ENCODE peak calls at places on chromosome 15, in nine cellular contexts. C is CD8-positive, alpha-beta T cell; P is K562; D is DND-41; Q is WERI-Rb-1; L is transverse colon; I is uterus; M is esophagus muscularis mucosa; F is tibial nerve. W is an unnamed sample.
A peak's percentile ranks its signal among the peaks of the same experiment; 100 is the strongest.

GRCh38 chr15:67515557-67515956 is 5.4 kb upstream of the C15orf61 start:
- DNase-seq in I (no peak), D (no peak), Q (no peak), L (no peak), F (no peak), P (no peak), C (no peak), M (no peak), W (no peak)

GRCh38 chr15:74830868-74831267 is 4.4 kb downstream of the CPLX3 start:
- DNase-seq in Q (no peak), F (no peak), L (no peak), C (no peak), P (no peak), I (no peak), D (no peak), M (no peak), W (no peak)

GRCh38 chr15:75864213-75865059 is 21.2 kb downstream of the UBE2Q2 start:
- DNase-seq in M (no peak), L (no peak), F (no peak), P (no peak), Q (no peak), I (no peak), D (no peak), C (no peak), W (no peak)

GRCh38 chr15:76206325-76206976 is 104.8 kb downstream of the ETFA start:
- DNase-seq in C (no peak), D (no peak), Q (no peak), F (peak; percentile 32), L (peak; percentile 62), M (no peak), P (no peak), I (peak; percentile 56), W (no peak)

GRCh38 chr15:56533741-56534416 is 68.9 kb upstream of the MNS1 start:
- DNase-seq in M (no peak), C (no peak), Q (no peak), P (no peak), F (no peak), D (peak; percentile 16), L (no peak), I (no peak), W (no peak)

GRCh38 chr15:73125219-73125618 is 73.0 kb downstream of the NEO1 start:
- DNase-seq in D (no peak), L (no peak), I (no peak), M (no peak), Q (no peak), C (no peak), F (no peak), P (no peak), W (no peak)

GRCh38 chr15:43516801-43517353 is 531 bp upstream of the MAP1A start:
- DNase-seq in I (no peak), Q (no peak), D (no peak), P (peak; percentile 20), F (no peak), L (no peak), C (peak; percentile 19), M (no peak), W (no peak)

GRCh38 chr15:43440721-43441281 is 52.2 kb downstream of the TP53BP1 start:
- DNase-seq in L (peak; percentile 7), M (no peak), Q (peak; percentile 35), C (no peak), P (peak; percentile 87), F (peak; percentile 59), D (peak; percentile 42), I (peak; percentile 28), W (peak; percentile 14)

GRCh38 chr15:64134322-64134829 is 17.2 kb upstream of the SNX22 start:
- DNase-seq in L (no peak), F (no peak), M (no peak), P (no peak), I (no peak), D (no peak), C (no peak), Q (no peak), W (no peak)

GRCh38 chr15:49062900-49063299 is 16.7 kb upstream of the SECISBP2L start:
- DNase-seq in Q (no peak), F (no peak), I (no peak), P (no peak), M (no peak), L (no peak), D (no peak), C (no peak), W (no peak)

GRCh38 chr15:89765694-89766093 is 10.4 kb upstream of the MESP2 start:
- DNase-seq in P (no peak), F (no peak), M (no peak), I (no peak), Q (no peak), C (no peak), D (no peak), L (no peak), W (no peak)

GRCh38 chr15:85457392-85457968 is 77.1 kb downstream of the AKAP13 start:
- DNase-seq in P (no peak), D (no peak), M (no peak), Q (no peak), C (no peak), L (peak; percentile 37), F (no peak), I (no peak), W (peak; percentile 64)

GRCh38 chr15:85035980-85036379 is 54.3 kb downstream of the PDE8A start:
- DNase-seq in Q (no peak), D (no peak), F (no peak), M (no peak), I (no peak), C (no peak), L (no peak), P (peak; percentile 34), W (no peak)

GRCh38 chr15:77097921-77098320 is 27.0 kb upstream of the TSPAN3 start:
- DNase-seq in F (no peak), C (no peak), Q (no peak), D (no peak), M (no peak), L (no peak), P (no peak), I (no peak), W (no peak)

GRCh38 chr15:84588053-84588874 is 12.5 kb upstream of the ZSCAN2 start:
- DNase-seq in P (peak; percentile 90), D (peak; percentile 83), C (peak; percentile 90), F (peak; percentile 68), I (peak; percentile 85), Q (peak; percentile 90), M (peak; percentile 94), L (peak; percentile 91), W (peak; percentile 76)

GRCh38 chr15:99371180-99372103 is 120.2 kb downstream of the LRRC28 start:
- DNase-seq in I (no peak), D (no peak), Q (no peak), M (no peak), L (no peak), C (no peak), F (no peak), P (no peak), W (peak; percentile 29)

GRCh38 chr15:44812029-44812517 is 75.7 kb downstream of the TRIM69 start:
- DNase-seq in L (peak; percentile 90), M (no peak), P (no peak), D (peak; percentile 54), Q (no peak), I (no peak), C (no peak), F (no peak), W (no peak)

GRCh38 chr15:62594017-62594416 is 428.9 kb upstream of the C2CD4B start:
- DNase-seq in Q (no peak), M (no peak), C (no peak), P (no peak), D (no peak), F (no peak), L (no peak), I (no peak), W (no peak)

GRCh38 chr15:58182460-58183163 is 44.4 kb downstream of the AQP9 start:
- DNase-seq in D (peak; percentile 28), F (no peak), P (peak; percentile 84), I (peak; percentile 38), L (peak; percentile 14), M (no peak), C (no peak), Q (peak; percentile 59), W (no peak)

GRCh38 chr15:90860450-90860849 is 7.9 kb upstream of the FURIN start:
- DNase-seq in C (no peak), I (no peak), M (no peak), L (no peak), D (no peak), F (no peak), P (no peak), Q (no peak), W (no peak)

GRCh38 chr15:38702178-38702912 is 137.7 kb upstream of the RASGRP1 start:
- DNase-seq in C (no peak), I (no peak), P (no peak), F (no peak), M (no peak), Q (no peak), L (peak; percentile 87), D (no peak), W (no peak)

GRCh38 chr15:40243126-40243810 is 4.4 kb downstream of the PAK6 start:
- DNase-seq in P (peak; percentile 72), C (no peak), M (no peak), Q (no peak), D (no peak), F (no peak), I (no peak), L (no peak), W (no peak)

DNA sequence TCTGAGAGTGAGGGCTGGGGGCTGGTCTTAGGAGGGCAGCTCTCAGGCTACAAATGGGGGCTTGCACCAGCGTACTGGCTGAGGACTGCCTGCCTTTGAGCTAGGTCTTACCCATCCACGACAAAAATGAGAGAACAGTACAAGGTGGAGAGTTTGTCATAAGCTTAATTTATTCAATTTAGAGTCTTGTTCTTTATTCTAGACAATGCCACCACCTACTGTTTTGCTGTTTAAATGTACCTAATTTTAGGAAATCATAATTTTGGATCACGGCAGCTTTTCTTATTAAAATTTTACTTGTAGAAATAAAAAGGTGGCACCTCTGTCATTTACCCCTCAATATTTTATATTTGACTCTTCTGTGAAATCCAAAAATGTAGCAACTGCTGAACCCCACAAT is 88.4 kb downstream of the SLCO3A1 start:
- DNase-seq in L (no peak), C (no peak), M (no peak), P (no peak), Q (no peak), D (no peak), I (no peak), F (no peak), W (no peak)
- TF ChIP-seq CTCF in L (peak; percentile 10), C (no peak), M (peak; percentile 7), P (no peak), Q (no peak), D (no peak), I (no peak), F (no peak), W (peak; percentile 0)

GRCh38 chr15:60423540-60423939 is 25.8 kb upstream of the ANXA2 start:
- DNase-seq in M (no peak), F (no peak), D (no peak), P (peak; percentile 40), I (no peak), C (no peak), L (no peak), Q (no peak), W (no peak)
- H3K4me3 ChIP-seq in M (no peak overlapping the region), F (no peak overlapping the region), D (no peak overlapping the region), P (no peak overlapping the region), I (no peak overlapping the region), C (no peak overlapping the region), L (no peak overlapping the region), Q (no peak overlapping the region), W (no peak overlapping the region)

GRCh38 chr15:79051941-79052731 is 38.4 kb downstream of the RASGRF1 start:
- DNase-seq in Q (no peak), M (no peak), P (no peak), C (no peak), D (no peak), L (no peak), I (no peak), F (no peak), W (no peak)
- H3K27me3 ChIP-seq in Q (no peaks in the 10 kb centered on the region), M (peaks cover 5% of the 10 kb centered on the region), P (peaks cover 45% of the 10 kb centered on the region), C (no peaks in the 10 kb centered on the region), D (peaks cover 4% of the 10 kb centered on the region), L (no peaks in the 10 kb centered on the region), I (no peaks in the 10 kb centered on the region), F (no peaks in the 10 kb centered on the region), W (no peaks in the 10 kb centered on the region)

GRCh38 chr15:31365655-31366127 is 39.1 kb downstream of the KLF13 start:
- DNase-seq in M (peak; percentile 99), I (peak; percentile 87), C (peak; percentile 88), P (peak; percentile 92), L (peak; percentile 96), Q (peak; percentile 41), D (peak; percentile 85), F (peak; percentile 90), W (peak; percentile 85)
- TF ChIP-seq CTCF in M (peak; percentile 44), I (peak; percentile 51), C (peak; percentile 57), P (peak; percentile 47), L (peak; percentile 29), Q (no peak), D (no peak), F (peak; percentile 76), W (peak; percentile 63)

W was measured in GM06990.